ENCODE peak calls at places on chromosomes 3 and 15, in seven cellular contexts. One of them, this sample, is unnamed.

GRCh38 chr15:26974120-26974780 is 3.3 kb downstream of the GABRG3 start:
- DNase-seq in MCF 10A: no peak
- DNase-seq in glutamatergic neuron: no peak
- DNase-seq in CD4-positive, alpha-beta T cell: no peak
- DNase-seq in cardiac muscle cell: peak
- DNase-seq in foreskin keratinocyte: peak
- DNase-seq in lower lobe of right lung: no peak
- DNase-seq in this sample: no peak

GRCh38 chr15:31510003-31510402 is 183.4 kb downstream of the KLF13 start:
- DNase-seq in cardiac muscle cell: no peak
- DNase-seq in lower lobe of right lung: no peak
- DNase-seq in foreskin keratinocyte: no peak
- DNase-seq in glutamatergic neuron: no peak
- DNase-seq in CD4-positive, alpha-beta T cell: no peak
- DNase-seq in MCF 10A: no peak
- DNase-seq in this sample: no peak

GRCh38 chr3:177438596-177439220 is 241.4 kb upstream of the TBL1XR1 start:
- DNase-seq in cardiac muscle cell: no peak
- DNase-seq in CD4-positive, alpha-beta T cell: no peak
- DNase-seq in MCF 10A: peak
- DNase-seq in foreskin keratinocyte: no peak
- DNase-seq in lower lobe of right lung: no peak
- DNase-seq in glutamatergic neuron: no peak
- DNase-seq in this sample: no peak

GRCh38 chr3:197539651-197540051 is 16.1 kb downstream of the BDH1 start:
- DNase-seq in lower lobe of right lung: no peak
- DNase-seq in glutamatergic neuron: no peak
- DNase-seq in MCF 10A: no peak
- DNase-seq in cardiac muscle cell: no peak
- DNase-seq in CD4-positive, alpha-beta T cell: no peak
- DNase-seq in foreskin keratinocyte: peak
- DNase-seq in this sample: no peak

GRCh38 chr15:62035256-62035908 is 24.9 kb downstream of the VPS13C start:
- DNase-seq in MCF 10A: peak
- DNase-seq in CD4-positive, alpha-beta T cell: no peak
- DNase-seq in glutamatergic neuron: no peak
- DNase-seq in lower lobe of right lung: no peak
- DNase-seq in foreskin keratinocyte: peak
- DNase-seq in cardiac muscle cell: no peak
- DNase-seq in this sample: no peak

GRCh38 chr15:30992465-30992864 is 1.0 kb upstream of the MTMR10 start:
- DNase-seq in CD4-positive, alpha-beta T cell: no peak
- DNase-seq in cardiac muscle cell: peak
- DNase-seq in lower lobe of right lung: peak
- DNase-seq in MCF 10A: peak
- DNase-seq in glutamatergic neuron: no peak
- DNase-seq in foreskin keratinocyte: no peak
- DNase-seq in this sample: no peak

GRCh38 chr3:78791745-78792144 is 976.1 kb downstream of the ROBO1 start:
- DNase-seq in CD4-positive, alpha-beta T cell: no peak
- DNase-seq in cardiac muscle cell: no peak
- DNase-seq in MCF 10A: no peak
- DNase-seq in glutamatergic neuron: no peak
- DNase-seq in lower lobe of right lung: no peak
- DNase-seq in foreskin keratinocyte: no peak
- DNase-seq in this sample: no peak

GRCh38 chr15:65517866-65518207 is 348 bp upstream of the DPP8 start:
- DNase-seq in CD4-positive, alpha-beta T cell: no peak
- DNase-seq in MCF 10A: no peak
- DNase-seq in lower lobe of right lung: no peak
- DNase-seq in cardiac muscle cell: no peak
- DNase-seq in foreskin keratinocyte: no peak
- DNase-seq in glutamatergic neuron: no peak
- DNase-seq in this sample: no peak

GRCh38 chr3:171453175-171453868 is 6.9 kb downstream of the TNIK start:
- DNase-seq in foreskin keratinocyte: no peak
- DNase-seq in glutamatergic neuron: peak
- DNase-seq in cardiac muscle cell: peak
- DNase-seq in lower lobe of right lung: no peak
- DNase-seq in MCF 10A: no peak
- DNase-seq in CD4-positive, alpha-beta T cell: no peak
- DNase-seq in this sample: no peak

GRCh38 chr15:41714291-41714690 is 54.1 kb downstream of the MGA start:
- DNase-seq in glutamatergic neuron: no peak
- DNase-seq in cardiac muscle cell: no peak
- DNase-seq in MCF 10A: no peak
- DNase-seq in CD4-positive, alpha-beta T cell: no peak
- DNase-seq in foreskin keratinocyte: no peak
- DNase-seq in lower lobe of right lung: no peak
- DNase-seq in this sample: no peak

GRCh38 chr3:71570453-71571038 is 13.0 kb downstream of the FOXP1 start:
- DNase-seq in lower lobe of right lung: no peak
- DNase-seq in foreskin keratinocyte: no peak
- DNase-seq in MCF 10A: no peak
- DNase-seq in glutamatergic neuron: no peak
- DNase-seq in cardiac muscle cell: no peak
- DNase-seq in CD4-positive, alpha-beta T cell: no peak
- DNase-seq in this sample: no peak

GRCh38 chr15:101192081-101192480 is 59.8 kb downstream of the CHSY1 start:
- DNase-seq in MCF 10A: no peak
- DNase-seq in lower lobe of right lung: no peak
- DNase-seq in cardiac muscle cell: no peak
- DNase-seq in CD4-positive, alpha-beta T cell: no peak
- DNase-seq in foreskin keratinocyte: no peak
- DNase-seq in glutamatergic neuron: no peak
- DNase-seq in this sample: no peak

GRCh38 chr15:81504170-81504905 is 130.3 kb upstream of the TMC3 start:
- DNase-seq in cardiac muscle cell: no peak
- DNase-seq in CD4-positive, alpha-beta T cell: no peak
- DNase-seq in lower lobe of right lung: no peak
- DNase-seq in glutamatergic neuron: no peak
- DNase-seq in MCF 10A: peak
- DNase-seq in foreskin keratinocyte: peak
- DNase-seq in this sample: no peak
- TF ChIP-seq CTCF in cardiac muscle cell: no peak
- TF ChIP-seq CTCF in CD4-positive, alpha-beta T cell: no peak
- TF ChIP-seq CTCF in lower lobe of right lung: no peak
- TF ChIP-seq CTCF in glutamatergic neuron: no peak
- TF ChIP-seq CTCF in MCF 10A: no peak
- TF ChIP-seq CTCF in foreskin keratinocyte: no peak
- TF ChIP-seq CTCF in this sample: no peak

GRCh38 chr3:115186351-115187148 is 39.5 kb upstream of the ZBTB20 start:
- DNase-seq in MCF 10A: no peak
- DNase-seq in glutamatergic neuron: no peak
- DNase-seq in lower lobe of right lung: no peak
- DNase-seq in foreskin keratinocyte: no peak
- DNase-seq in CD4-positive, alpha-beta T cell: no peak
- DNase-seq in cardiac muscle cell: no peak
- DNase-seq in this sample: no peak

GRCh38 chr3:115190747-115191146 is 43.7 kb upstream of the ZBTB20 start:
- DNase-seq in MCF 10A: no peak
- DNase-seq in cardiac muscle cell: no peak
- DNase-seq in glutamatergic neuron: no peak
- DNase-seq in foreskin keratinocyte: no peak
- DNase-seq in CD4-positive, alpha-beta T cell: no peak
- DNase-seq in lower lobe of right lung: no peak
- DNase-seq in this sample: no peak

GRCh38 chr3:115187149-115187757 is 40.2 kb upstream of the ZBTB20 start:
- DNase-seq in glutamatergic neuron: no peak
- DNase-seq in lower lobe of right lung: no peak
- DNase-seq in foreskin keratinocyte: no peak
- DNase-seq in MCF 10A: no peak
- DNase-seq in cardiac muscle cell: no peak
- DNase-seq in CD4-positive, alpha-beta T cell: no peak
- DNase-seq in this sample: peak
- TF ChIP-seq CTCF in glutamatergic neuron: no peak
- TF ChIP-seq CTCF in lower lobe of right lung: no peak
- TF ChIP-seq CTCF in foreskin keratinocyte: no peak
- TF ChIP-seq CTCF in MCF 10A: no peak
- TF ChIP-seq CTCF in cardiac muscle cell: no peak
- TF ChIP-seq CTCF in CD4-positive, alpha-beta T cell: no peak
- TF ChIP-seq CTCF in this sample: no peak

DNA sequence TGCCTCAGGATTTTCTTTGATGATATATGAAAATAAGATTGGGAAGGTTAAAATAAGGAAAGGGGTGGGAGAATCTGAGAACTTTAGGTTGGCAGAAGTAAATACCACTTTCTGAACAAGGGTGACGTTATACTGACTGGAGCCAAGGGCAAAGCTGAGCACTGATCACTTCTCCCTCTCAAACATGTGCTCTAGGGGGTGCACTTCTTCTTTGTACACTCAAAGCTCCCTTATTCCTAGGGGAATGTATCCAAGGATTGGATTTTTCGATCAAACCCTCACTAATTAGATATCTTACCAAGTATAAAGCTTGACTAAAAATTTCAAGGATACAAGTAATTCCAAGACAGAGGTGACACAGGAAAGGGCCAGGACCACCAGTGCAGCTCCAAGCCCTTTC is 243.9 kb upstream of the UMPS start:
- DNase-seq in CD4-positive, alpha-beta T cell: no peak
- DNase-seq in foreskin keratinocyte: no peak
- DNase-seq in glutamatergic neuron: no peak
- DNase-seq in cardiac muscle cell: peak
- DNase-seq in lower lobe of right lung: no peak
- DNase-seq in MCF 10A: peak
- DNase-seq in this sample: no peak
- TF ChIP-seq CTCF in CD4-positive, alpha-beta T cell: no peak
- TF ChIP-seq CTCF in foreskin keratinocyte: peak
- TF ChIP-seq CTCF in glutamatergic neuron: no peak
- TF ChIP-seq CTCF in cardiac muscle cell: peak
- TF ChIP-seq CTCF in lower lobe of right lung: no peak
- TF ChIP-seq CTCF in MCF 10A: peak
- TF ChIP-seq CTCF in this sample: no peak

DNA sequence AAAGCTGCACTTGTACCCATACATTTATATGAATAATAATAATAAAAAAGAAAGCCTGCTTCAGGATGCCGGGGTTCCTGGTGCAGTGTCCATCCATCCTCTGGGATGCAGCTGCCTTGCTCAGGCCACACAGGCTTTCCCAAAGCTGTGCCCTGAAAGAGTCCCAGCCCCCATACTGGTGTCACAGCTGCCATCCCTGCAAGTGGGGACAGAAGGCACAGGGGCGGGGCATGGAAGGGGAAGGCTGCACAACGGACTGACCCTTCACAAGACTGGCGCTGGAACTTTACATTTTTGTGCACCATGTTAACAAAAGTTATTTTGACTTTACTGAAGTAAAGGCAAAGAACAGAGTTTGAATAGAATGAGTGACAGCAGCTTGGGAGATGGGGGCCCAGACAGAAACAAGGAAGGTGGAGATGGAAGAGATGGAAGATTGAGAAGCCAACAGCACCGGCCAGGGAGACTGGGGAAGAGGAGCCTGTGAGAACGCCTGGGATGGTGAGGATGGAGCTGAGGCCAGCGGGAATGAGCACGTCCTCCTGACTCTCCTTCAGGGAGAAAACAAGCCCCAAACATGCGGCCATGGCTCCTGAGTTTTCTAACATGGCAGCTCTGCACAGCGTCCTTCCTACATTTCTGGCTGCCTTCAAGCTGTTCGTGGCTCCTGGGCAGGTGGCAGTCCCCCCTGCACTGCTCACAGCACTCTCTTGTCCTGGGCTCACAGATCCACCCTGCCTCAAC is 73.1 kb downstream of the ABTB1 start:
- DNase-seq in CD4-positive, alpha-beta T cell: no peak
- DNase-seq in lower lobe of right lung: no peak
- DNase-seq in cardiac muscle cell: no peak
- DNase-seq in MCF 10A: no peak
- DNase-seq in foreskin keratinocyte: no peak
- DNase-seq in glutamatergic neuron: peak
- DNase-seq in this sample: no peak
- TF ChIP-seq CTCF in CD4-positive, alpha-beta T cell: no peak
- TF ChIP-seq CTCF in lower lobe of right lung: no peak
- TF ChIP-seq CTCF in cardiac muscle cell: no peak
- TF ChIP-seq CTCF in MCF 10A: no peak
- TF ChIP-seq CTCF in foreskin keratinocyte: no peak
- TF ChIP-seq CTCF in glutamatergic neuron: no peak
- TF ChIP-seq CTCF in this sample: no peak

GRCh38 chr3:159763466-159764210 is 225.0 kb upstream of the IL12A start:
- DNase-seq in CD4-positive, alpha-beta T cell: no peak
- DNase-seq in foreskin keratinocyte: peak
- DNase-seq in glutamatergic neuron: peak
- DNase-seq in cardiac muscle cell: peak
- DNase-seq in lower lobe of right lung: peak
- DNase-seq in MCF 10A: peak
- DNase-seq in this sample: peak
- TF ChIP-seq CTCF in CD4-positive, alpha-beta T cell: no peak
- TF ChIP-seq CTCF in foreskin keratinocyte: peak
- TF ChIP-seq CTCF in glutamatergic neuron: peak
- TF ChIP-seq CTCF in cardiac muscle cell: peak
- TF ChIP-seq CTCF in lower lobe of right lung: peak
- TF ChIP-seq CTCF in MCF 10A: no peak
- TF ChIP-seq CTCF in this sample: no peak

GRCh38 chr3:133440652-133441051 is 40.8 kb downstream of the BFSP2 start:
- DNase-seq in MCF 10A: no peak
- DNase-seq in cardiac muscle cell: no peak
- DNase-seq in glutamatergic neuron: no peak
- DNase-seq in CD4-positive, alpha-beta T cell: no peak
- DNase-seq in foreskin keratinocyte: no peak
- DNase-seq in lower lobe of right lung: no peak
- DNase-seq in this sample: no peak

GRCh38 chr3:133442518-133442917 is 42.7 kb downstream of the BFSP2 start:
- DNase-seq in glutamatergic neuron: no peak
- DNase-seq in lower lobe of right lung: no peak
- DNase-seq in foreskin keratinocyte: no peak
- DNase-seq in CD4-positive, alpha-beta T cell: no peak
- DNase-seq in MCF 10A: no peak
- DNase-seq in cardiac muscle cell: no peak
- DNase-seq in this sample: no peak

GRCh38 chr3:133439563-133439962 is 39.7 kb downstream of the BFSP2 start:
- DNase-seq in lower lobe of right lung: no peak
- DNase-seq in foreskin keratinocyte: no peak
- DNase-seq in glutamatergic neuron: no peak
- DNase-seq in CD4-positive, alpha-beta T cell: no peak
- DNase-seq in MCF 10A: no peak
- DNase-seq in cardiac muscle cell: no peak
- DNase-seq in this sample: no peak

GRCh38 chr3:133441867-133442270 is 42.0 kb downstream of the BFSP2 start:
- DNase-seq in foreskin keratinocyte: no peak
- DNase-seq in lower lobe of right lung: no peak
- DNase-seq in MCF 10A: no peak
- DNase-seq in cardiac muscle cell: no peak
- DNase-seq in glutamatergic neuron: no peak
- DNase-seq in CD4-positive, alpha-beta T cell: no peak
- DNase-seq in this sample: no peak

GRCh38 chr3:133437391-133438093 is 37.7 kb downstream of the BFSP2 start:
- DNase-seq in CD4-positive, alpha-beta T cell: no peak
- DNase-seq in lower lobe of right lung: no peak
- DNase-seq in MCF 10A: peak
- DNase-seq in cardiac muscle cell: no peak
- DNase-seq in glutamatergic neuron: no peak
- DNase-seq in foreskin keratinocyte: no peak
- DNase-seq in this sample: no peak
- TF ChIP-seq CTCF in CD4-positive, alpha-beta T cell: no peak
- TF ChIP-seq CTCF in lower lobe of right lung: no peak
- TF ChIP-seq CTCF in MCF 10A: no peak
- TF ChIP-seq CTCF in cardiac muscle cell: peak
- TF ChIP-seq CTCF in glutamatergic neuron: no peak
- TF ChIP-seq CTCF in foreskin keratinocyte: peak
- TF ChIP-seq CTCF in this sample: no peak

This sample was measured in GM13976.